ENCODE peak calls at places on chromosomes 7 and 10, in ten cellular contexts. One of them, this sample, is unnamed.

GRCh38 chr10:78312197-78313046 is 278.8 kb downstream of the RPS24 start:
- DNase-seq in HFF-Myc: no peak
- DNase-seq in CD8-positive, alpha-beta T cell: no peak
- DNase-seq in glutamatergic neuron: no peak
- DNase-seq in cardiac muscle cell: peak
- DNase-seq in astrocyte of the cerebellum: peak
- DNase-seq in GM10248: no peak
- DNase-seq in type B pancreatic cell: peak
- DNase-seq in neural crest cell: no peak
- DNase-seq in suprapubic skin: no peak
- DNase-seq in this sample: peak

GRCh38 chr7:87628780-87629569 is 777 bp downstream of the RUNDC3B start:
- DNase-seq in HFF-Myc: no peak
- DNase-seq in CD8-positive, alpha-beta T cell: peak
- DNase-seq in glutamatergic neuron: peak
- DNase-seq in cardiac muscle cell: peak
- DNase-seq in astrocyte of the cerebellum: no peak
- DNase-seq in GM10248: peak
- DNase-seq in type B pancreatic cell: no peak
- DNase-seq in neural crest cell: peak
- DNase-seq in suprapubic skin: peak
- DNase-seq in this sample: no peak

GRCh38 chr7:73802459-73802858 is 28.3 kb upstream of the CLDN4 start:
- DNase-seq in HFF-Myc: no peak
- DNase-seq in CD8-positive, alpha-beta T cell: no peak
- DNase-seq in glutamatergic neuron: no peak
- DNase-seq in cardiac muscle cell: no peak
- DNase-seq in astrocyte of the cerebellum: no peak
- DNase-seq in GM10248: no peak
- DNase-seq in type B pancreatic cell: no peak
- DNase-seq in neural crest cell: no peak
- DNase-seq in suprapubic skin: no peak
- DNase-seq in this sample: peak

GRCh38 chr7:27656724-27657123 is 6.0 kb downstream of the HIBADH start:
- DNase-seq in HFF-Myc: no peak
- DNase-seq in CD8-positive, alpha-beta T cell: no peak
- DNase-seq in glutamatergic neuron: no peak
- DNase-seq in cardiac muscle cell: no peak
- DNase-seq in astrocyte of the cerebellum: no peak
- DNase-seq in GM10248: no peak
- DNase-seq in type B pancreatic cell: no peak
- DNase-seq in neural crest cell: no peak
- DNase-seq in suprapubic skin: no peak
- DNase-seq in this sample: no peak

GRCh38 chr7:156158213-156158612 is 345.9 kb upstream of the SHH start:
- DNase-seq in HFF-Myc: no peak
- DNase-seq in CD8-positive, alpha-beta T cell: no peak
- DNase-seq in glutamatergic neuron: no peak
- DNase-seq in cardiac muscle cell: no peak
- DNase-seq in astrocyte of the cerebellum: no peak
- DNase-seq in GM10248: no peak
- DNase-seq in type B pancreatic cell: no peak
- DNase-seq in neural crest cell: no peak
- DNase-seq in suprapubic skin: no peak
- DNase-seq in this sample: peak

GRCh38 chr7:19321925-19322470 is 176.8 kb upstream of the FERD3L start:
- DNase-seq in HFF-Myc: no peak
- DNase-seq in CD8-positive, alpha-beta T cell: no peak
- DNase-seq in glutamatergic neuron: no peak
- DNase-seq in cardiac muscle cell: no peak
- DNase-seq in astrocyte of the cerebellum: no peak
- DNase-seq in GM10248: no peak
- DNase-seq in type B pancreatic cell: no peak
- DNase-seq in neural crest cell: no peak
- DNase-seq in suprapubic skin: no peak
- DNase-seq in this sample: no peak

GRCh38 chr7:1040790-1041189 is 3.6 kb upstream of the GPR146 start:
- DNase-seq in HFF-Myc: peak
- DNase-seq in CD8-positive, alpha-beta T cell: no peak
- DNase-seq in glutamatergic neuron: peak
- DNase-seq in cardiac muscle cell: peak
- DNase-seq in astrocyte of the cerebellum: no peak
- DNase-seq in GM10248: no peak
- DNase-seq in type B pancreatic cell: no peak
- DNase-seq in neural crest cell: no peak
- DNase-seq in suprapubic skin: no peak
- DNase-seq in this sample: no peak

GRCh38 chr7:1065263-1066260 is 21.2 kb downstream of the GPR146 start:
- DNase-seq in HFF-Myc: no peak
- DNase-seq in CD8-positive, alpha-beta T cell: peak
- DNase-seq in glutamatergic neuron: peak
- DNase-seq in cardiac muscle cell: peak
- DNase-seq in astrocyte of the cerebellum: no peak
- DNase-seq in GM10248: peak
- DNase-seq in type B pancreatic cell: peak
- DNase-seq in neural crest cell: peak
- DNase-seq in suprapubic skin: peak
- DNase-seq in this sample: peak

GRCh38 chr10:78660446-78661106 is 408.2 kb upstream of the ZMIZ1 start:
- DNase-seq in HFF-Myc: no peak
- DNase-seq in CD8-positive, alpha-beta T cell: no peak
- DNase-seq in glutamatergic neuron: no peak
- DNase-seq in cardiac muscle cell: peak
- DNase-seq in astrocyte of the cerebellum: no peak
- DNase-seq in GM10248: no peak
- DNase-seq in type B pancreatic cell: no peak
- DNase-seq in neural crest cell: no peak
- DNase-seq in suprapubic skin: no peak
- DNase-seq in this sample: no peak

GRCh38 chr7:88758355-88759215 is 915 bp upstream of the ZNF804B start:
- DNase-seq in HFF-Myc: no peak
- DNase-seq in CD8-positive, alpha-beta T cell: no peak
- DNase-seq in glutamatergic neuron: peak
- DNase-seq in cardiac muscle cell: peak
- DNase-seq in astrocyte of the cerebellum: no peak
- DNase-seq in GM10248: peak
- DNase-seq in type B pancreatic cell: peak
- DNase-seq in neural crest cell: peak
- DNase-seq in suprapubic skin: no peak
- DNase-seq in this sample: no peak

GRCh38 chr7:88312061-88312663 is 5.5 kb upstream of the STEAP4 start:
- DNase-seq in HFF-Myc: no peak
- DNase-seq in CD8-positive, alpha-beta T cell: no peak
- DNase-seq in glutamatergic neuron: no peak
- DNase-seq in cardiac muscle cell: peak
- DNase-seq in astrocyte of the cerebellum: no peak
- DNase-seq in GM10248: no peak
- DNase-seq in type B pancreatic cell: no peak
- DNase-seq in neural crest cell: no peak
- DNase-seq in suprapubic skin: peak
- DNase-seq in this sample: no peak

GRCh38 chr10:65861249-65861648 is 1064.6 kb upstream of the LRRTM3 start:
- DNase-seq in HFF-Myc: no peak
- DNase-seq in CD8-positive, alpha-beta T cell: no peak
- DNase-seq in glutamatergic neuron: no peak
- DNase-seq in cardiac muscle cell: no peak
- DNase-seq in astrocyte of the cerebellum: no peak
- DNase-seq in GM10248: no peak
- DNase-seq in type B pancreatic cell: no peak
- DNase-seq in neural crest cell: no peak
- DNase-seq in suprapubic skin: no peak
- DNase-seq in this sample: no peak

GRCh38 chr7:127912901-127913300 is 118.3 kb downstream of the LRRC4 start:
- DNase-seq in HFF-Myc: no peak
- DNase-seq in CD8-positive, alpha-beta T cell: no peak
- DNase-seq in glutamatergic neuron: no peak
- DNase-seq in cardiac muscle cell: no peak
- DNase-seq in astrocyte of the cerebellum: no peak
- DNase-seq in GM10248: no peak
- DNase-seq in type B pancreatic cell: no peak
- DNase-seq in neural crest cell: no peak
- DNase-seq in suprapubic skin: no peak
- DNase-seq in this sample: no peak
- TF ChIP-seq CTCF in HFF-Myc: no peak
- TF ChIP-seq CTCF in CD8-positive, alpha-beta T cell: no peak
- TF ChIP-seq CTCF in glutamatergic neuron: no peak
- TF ChIP-seq CTCF in cardiac muscle cell: no peak
- TF ChIP-seq CTCF in astrocyte of the cerebellum: no peak
- TF ChIP-seq CTCF in GM10248: no peak
- TF ChIP-seq CTCF in type B pancreatic cell: no peak
- TF ChIP-seq CTCF in neural crest cell: no peak
- TF ChIP-seq CTCF in suprapubic skin: no peak
- TF ChIP-seq CTCF in this sample: no peak

DNA sequence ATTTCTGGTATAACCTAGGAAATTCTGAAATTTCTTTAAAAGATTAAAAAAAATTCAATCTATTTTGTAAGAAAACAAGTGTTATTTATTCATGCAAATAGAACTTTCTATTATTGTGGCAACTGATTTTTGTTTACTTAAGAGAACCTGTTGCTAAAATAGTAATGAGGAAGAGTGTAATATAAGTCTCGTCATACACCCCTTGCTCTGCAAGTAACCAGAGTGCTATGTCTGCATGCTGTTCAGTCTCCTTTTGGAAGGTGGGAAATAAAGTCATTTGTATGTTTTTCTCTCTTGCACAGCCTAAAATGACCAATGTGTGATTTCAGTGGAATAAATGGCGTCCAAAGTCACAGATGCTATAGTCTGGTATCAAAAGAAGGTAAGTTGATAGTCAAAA is 41.3 kb downstream of the PHTF2 start:
- DNase-seq in HFF-Myc: no peak
- DNase-seq in CD8-positive, alpha-beta T cell: no peak
- DNase-seq in glutamatergic neuron: no peak
- DNase-seq in cardiac muscle cell: no peak
- DNase-seq in astrocyte of the cerebellum: no peak
- DNase-seq in GM10248: no peak
- DNase-seq in type B pancreatic cell: no peak
- DNase-seq in neural crest cell: no peak
- DNase-seq in suprapubic skin: no peak
- DNase-seq in this sample: no peak
- TF ChIP-seq CTCF in HFF-Myc: no peak
- TF ChIP-seq CTCF in CD8-positive, alpha-beta T cell: no peak
- TF ChIP-seq CTCF in glutamatergic neuron: no peak
- TF ChIP-seq CTCF in cardiac muscle cell: no peak
- TF ChIP-seq CTCF in astrocyte of the cerebellum: no peak
- TF ChIP-seq CTCF in GM10248: no peak
- TF ChIP-seq CTCF in type B pancreatic cell: no peak
- TF ChIP-seq CTCF in neural crest cell: no peak
- TF ChIP-seq CTCF in suprapubic skin: no peak
- TF ChIP-seq CTCF in this sample: no peak

GRCh38 chr10:15472431-15473400 is 101.6 kb upstream of the FAM171A1 start:
- DNase-seq in HFF-Myc: no peak
- DNase-seq in CD8-positive, alpha-beta T cell: no peak
- DNase-seq in glutamatergic neuron: no peak
- DNase-seq in cardiac muscle cell: peak
- DNase-seq in astrocyte of the cerebellum: peak
- DNase-seq in GM10248: no peak
- DNase-seq in type B pancreatic cell: no peak
- DNase-seq in neural crest cell: no peak
- DNase-seq in suprapubic skin: no peak
- DNase-seq in this sample: no peak
- TF ChIP-seq CTCF in HFF-Myc: no peak
- TF ChIP-seq CTCF in CD8-positive, alpha-beta T cell: no peak
- TF ChIP-seq CTCF in glutamatergic neuron: no peak
- TF ChIP-seq CTCF in cardiac muscle cell: no peak
- TF ChIP-seq CTCF in astrocyte of the cerebellum: no peak
- TF ChIP-seq CTCF in GM10248: no peak
- TF ChIP-seq CTCF in type B pancreatic cell: no peak
- TF ChIP-seq CTCF in neural crest cell: no peak
- TF ChIP-seq CTCF in suprapubic skin: no peak
- TF ChIP-seq CTCF in this sample: no peak

GRCh38 chr7:55536619-55537457 is 35.5 kb downstream of the VOPP1 start:
- DNase-seq in HFF-Myc: no peak
- DNase-seq in CD8-positive, alpha-beta T cell: peak
- DNase-seq in glutamatergic neuron: no peak
- DNase-seq in cardiac muscle cell: no peak
- DNase-seq in astrocyte of the cerebellum: no peak
- DNase-seq in GM10248: no peak
- DNase-seq in type B pancreatic cell: no peak
- DNase-seq in neural crest cell: no peak
- DNase-seq in suprapubic skin: no peak
- DNase-seq in this sample: no peak
- TF ChIP-seq CTCF in HFF-Myc: no peak
- TF ChIP-seq CTCF in CD8-positive, alpha-beta T cell: no peak
- TF ChIP-seq CTCF in glutamatergic neuron: no peak
- TF ChIP-seq CTCF in cardiac muscle cell: no peak
- TF ChIP-seq CTCF in astrocyte of the cerebellum: no peak
- TF ChIP-seq CTCF in GM10248: no peak
- TF ChIP-seq CTCF in type B pancreatic cell: no peak
- TF ChIP-seq CTCF in neural crest cell: no peak
- TF ChIP-seq CTCF in suprapubic skin: no peak
- TF ChIP-seq CTCF in this sample: no peak

GRCh38 chr7:122305475-122306319 is 1.1 kb upstream of the FEZF1 start:
- DNase-seq in HFF-Myc: no peak
- DNase-seq in CD8-positive, alpha-beta T cell: no peak
- DNase-seq in glutamatergic neuron: peak
- DNase-seq in cardiac muscle cell: no peak
- DNase-seq in astrocyte of the cerebellum: no peak
- DNase-seq in GM10248: no peak
- DNase-seq in type B pancreatic cell: no peak
- DNase-seq in neural crest cell: no peak
- DNase-seq in suprapubic skin: no peak
- DNase-seq in this sample: no peak
- TF ChIP-seq CTCF in HFF-Myc: no peak
- TF ChIP-seq CTCF in CD8-positive, alpha-beta T cell: no peak
- TF ChIP-seq CTCF in glutamatergic neuron: no peak
- TF ChIP-seq CTCF in cardiac muscle cell: no peak
- TF ChIP-seq CTCF in astrocyte of the cerebellum: no peak
- TF ChIP-seq CTCF in GM10248: no peak
- TF ChIP-seq CTCF in type B pancreatic cell: no peak
- TF ChIP-seq CTCF in neural crest cell: no peak
- TF ChIP-seq CTCF in suprapubic skin: no peak
- TF ChIP-seq CTCF in this sample: no peak